ENCODE peak calls at places on chromosomes 11 and 22, in five cellular contexts. One of them, this sample, is unnamed.

GRCh38 chr11:128310676-128311445 is 276.5 kb downstream of the ETS1 start:
- DNase-seq in GDM1: no peak
- DNase-seq in activated CD8-positive, alpha-beta memory T cell treated with anti-CD3 and anti-CD28 coated beads for 24 hours: peak
- DNase-seq in LoVo: no peak
- DNase-seq in endodermal cell: no peak
- DNase-seq in this sample: no peak

GRCh38 chr22:40024201-40025061 is 29.7 kb downstream of the FAM83F start:
- DNase-seq in activated CD8-positive, alpha-beta memory T cell treated with anti-CD3 and anti-CD28 coated beads for 24 hours: peak
- DNase-seq in GDM1: no peak
- DNase-seq in LoVo: peak
- DNase-seq in endodermal cell: peak
- DNase-seq in this sample: peak

GRCh38 chr22:47001288-47001687 is 238.8 kb downstream of the TBC1D22A start:
- DNase-seq in activated CD8-positive, alpha-beta memory T cell treated with anti-CD3 and anti-CD28 coated beads for 24 hours: no peak
- DNase-seq in endodermal cell: no peak
- DNase-seq in LoVo: no peak
- DNase-seq in GDM1: no peak
- DNase-seq in this sample: no peak

GRCh38 chr11:65116370-65117205 is 913 bp downstream of the ZNHIT2 start:
- DNase-seq in GDM1: no peak
- DNase-seq in endodermal cell: peak
- DNase-seq in activated CD8-positive, alpha-beta memory T cell treated with anti-CD3 and anti-CD28 coated beads for 24 hours: peak
- DNase-seq in LoVo: peak
- DNase-seq in this sample: no peak

GRCh38 chr22:41848468-41848867 is 15.6 kb downstream of the SREBF2 start:
- DNase-seq in endodermal cell: no peak
- DNase-seq in activated CD8-positive, alpha-beta memory T cell treated with anti-CD3 and anti-CD28 coated beads for 24 hours: no peak
- DNase-seq in LoVo: no peak
- DNase-seq in GDM1: no peak
- DNase-seq in this sample: no peak

GRCh38 chr11:12695221-12695794 is 21.1 kb downstream of the TEAD1 start:
- DNase-seq in activated CD8-positive, alpha-beta memory T cell treated with anti-CD3 and anti-CD28 coated beads for 24 hours: no peak
- DNase-seq in endodermal cell: peak
- DNase-seq in LoVo: no peak
- DNase-seq in GDM1: no peak
- DNase-seq in this sample: no peak

GRCh38 chr11:68684385-68685356 is at the start of gene GAL:
- DNase-seq in endodermal cell: peak
- DNase-seq in GDM1: no peak
- DNase-seq in LoVo: peak
- DNase-seq in activated CD8-positive, alpha-beta memory T cell treated with anti-CD3 and anti-CD28 coated beads for 24 hours: no peak
- DNase-seq in this sample: no peak

GRCh38 chr11:116070555-116070954 is 566.3 kb upstream of the CADM1 start:
- DNase-seq in GDM1: no peak
- DNase-seq in LoVo: no peak
- DNase-seq in activated CD8-positive, alpha-beta memory T cell treated with anti-CD3 and anti-CD28 coated beads for 24 hours: no peak
- DNase-seq in endodermal cell: no peak
- DNase-seq in this sample: no peak

GRCh38 chr11:128187829-128188228 is 399.5 kb downstream of the ETS1 start:
- DNase-seq in activated CD8-positive, alpha-beta memory T cell treated with anti-CD3 and anti-CD28 coated beads for 24 hours: no peak
- DNase-seq in endodermal cell: no peak
- DNase-seq in LoVo: no peak
- DNase-seq in GDM1: no peak
- DNase-seq in this sample: no peak

GRCh38 chr11:100981196-100981824 is 148.3 kb downstream of the PGR start:
- DNase-seq in LoVo: no peak
- DNase-seq in GDM1: no peak
- DNase-seq in endodermal cell: no peak
- DNase-seq in activated CD8-positive, alpha-beta memory T cell treated with anti-CD3 and anti-CD28 coated beads for 24 hours: no peak
- DNase-seq in this sample: no peak

GRCh38 chr11:119206512-119207299 is 567 bp downstream of the CBL start:
- DNase-seq in endodermal cell: no peak
- DNase-seq in activated CD8-positive, alpha-beta memory T cell treated with anti-CD3 and anti-CD28 coated beads for 24 hours: no peak
- DNase-seq in LoVo: no peak
- DNase-seq in GDM1: no peak
- DNase-seq in this sample: no peak

GRCh38 chr11:74842967-74843366 is 94.3 kb downstream of the RNF169 start:
- DNase-seq in activated CD8-positive, alpha-beta memory T cell treated with anti-CD3 and anti-CD28 coated beads for 24 hours: no peak
- DNase-seq in GDM1: no peak
- DNase-seq in LoVo: no peak
- DNase-seq in endodermal cell: peak
- DNase-seq in this sample: no peak

GRCh38 chr11:3123761-3124733 is 41.1 kb downstream of the OSBPL5 start:
- DNase-seq in activated CD8-positive, alpha-beta memory T cell treated with anti-CD3 and anti-CD28 coated beads for 24 hours: no peak
- DNase-seq in LoVo: peak
- DNase-seq in endodermal cell: peak
- DNase-seq in GDM1: no peak
- DNase-seq in this sample: peak

GRCh38 chr11:91158901-91159537 is 936.2 kb upstream of the CHORDC1 start:
- DNase-seq in LoVo: no peak
- DNase-seq in GDM1: no peak
- DNase-seq in endodermal cell: no peak
- DNase-seq in activated CD8-positive, alpha-beta memory T cell treated with anti-CD3 and anti-CD28 coated beads for 24 hours: no peak
- DNase-seq in this sample: no peak

GRCh38 chr22:27170491-27170890 is 513.1 kb downstream of the MIAT start:
- DNase-seq in LoVo: no peak
- DNase-seq in GDM1: no peak
- DNase-seq in endodermal cell: no peak
- DNase-seq in activated CD8-positive, alpha-beta memory T cell treated with anti-CD3 and anti-CD28 coated beads for 24 hours: no peak
- DNase-seq in this sample: peak

GRCh38 chr11:73195191-73196007 is 22.7 kb upstream of the P2RY2 start:
- DNase-seq in activated CD8-positive, alpha-beta memory T cell treated with anti-CD3 and anti-CD28 coated beads for 24 hours: no peak
- DNase-seq in LoVo: peak
- DNase-seq in endodermal cell: no peak
- DNase-seq in GDM1: no peak
- DNase-seq in this sample: peak

GRCh38 chr11:34972892-34973291 is 56.5 kb downstream of the PDHX start:
- DNase-seq in activated CD8-positive, alpha-beta memory T cell treated with anti-CD3 and anti-CD28 coated beads for 24 hours: no peak
- DNase-seq in GDM1: no peak
- DNase-seq in endodermal cell: no peak
- DNase-seq in LoVo: no peak
- DNase-seq in this sample: no peak

GRCh38 chr11:15675683-15676082 is 561.0 kb downstream of the INSC start:
- DNase-seq in LoVo: no peak
- DNase-seq in endodermal cell: no peak
- DNase-seq in activated CD8-positive, alpha-beta memory T cell treated with anti-CD3 and anti-CD28 coated beads for 24 hours: no peak
- DNase-seq in GDM1: no peak
- DNase-seq in this sample: no peak

GRCh38 chr11:78261869-78262637 is 73.3 kb downstream of the USP35 start:
- DNase-seq in GDM1: no peak
- DNase-seq in activated CD8-positive, alpha-beta memory T cell treated with anti-CD3 and anti-CD28 coated beads for 24 hours: no peak
- DNase-seq in LoVo: no peak
- DNase-seq in endodermal cell: no peak
- DNase-seq in this sample: no peak

This sample was measured in aorta.